ENCODE peak calls at places on chromosomes 4 and X, in six cellular contexts. C is hepatocyte; L is naive thymus-derived CD4-positive, alpha-beta T cell; N is heart left ventricle; U is ovary; Y is small intestine. S is an unnamed sample.
A peak's percentile ranks its signal among the peaks of the same experiment; 100 is the strongest.

GRCh38 chrX:31819455-31819854 is 747.6 kb upstream of the FTHL17 start:
- DNase-seq in C (no peak), L (no peak), N (no peak), U (no peak), Y (no peak), S (no peak)

GRCh38 chrX:34961662-34962061 is 19.1 kb downstream of the FAM47B start:
- DNase-seq in C (no peak), L (no peak), N (no peak), U (no peak), Y (no peak), S (no peak)

GRCh38 chr4:107708225-107708624 is 11.8 kb downstream of the PAPSS1 start:
- DNase-seq in C (no peak), L (no peak), N (no peak), U (no peak), Y (no peak), S (no peak)

GRCh38 chr4:186660403-186660802 is 63.3 kb downstream of the FAT1 start:
- DNase-seq in C (no peak), L (no peak), N (no peak), U (no peak), Y (peak; percentile 46), S (peak; percentile 84)

GRCh38 chr4:88528861-88529260 is 5.3 kb upstream of the PYURF start:
- DNase-seq in C (no peak), L (no peak), N (no peak), U (no peak), Y (no peak), S (no peak)

GRCh38 chr4:105666693-105667092 is 41.8 kb downstream of the INTS12 start:
- DNase-seq in C (peak; percentile 52), L (no peak), N (no peak), U (no peak), Y (peak; percentile 18), S (no peak)

GRCh38 chrX:13469963-13470679 is 99.3 kb upstream of the EGFL6 start:
- DNase-seq in C (no peak), L (no peak), N (no peak), U (no peak), Y (no peak), S (no peak)

GRCh38 chr4:86593726-86594558 is at the start of gene PTPN13:
- DNase-seq in C (peak; percentile 99), L (peak; percentile 9), N (peak; percentile 94), U (peak; percentile 99), Y (peak; percentile 70), S (peak; percentile 94)

GRCh38 chrX:70754169-70754843 is 154.2 kb downstream of the TEX11 start:
- DNase-seq in C (no peak), L (no peak), N (no peak), U (no peak), Y (no peak), S (no peak)

GRCh38 chr4:37243061-37243460 is 1.5 kb upstream of the NWD2 start:
- DNase-seq in C (peak; percentile 8), L (no peak), N (no peak), U (no peak), Y (no peak), S (peak; percentile 7)
- H3K4me3 ChIP-seq in C (no peak overlapping the region), L (no peak overlapping the region), N (no peak overlapping the region), U (no peak overlapping the region), Y (no peak overlapping the region), S (no peak overlapping the region)

GRCh38 chr4:69069085-69069484 is 27.2 kb upstream of the UGT2B7 start:
- DNase-seq in C (no peak), L (no peak), N (no peak), U (no peak), Y (peak; percentile 79), S (no peak)
- H3K4me3 ChIP-seq in C (no peak overlapping the region), L (no peak overlapping the region), N (no peak overlapping the region), U (no peak overlapping the region), Y (no peak overlapping the region), S (no peak overlapping the region)

GRCh38 chr4:133145241-133145640 is 3.9 kb upstream of the PCDH10 start:
- DNase-seq in C (no peak), L (no peak), N (no peak), U (no peak), Y (no peak), S (no peak)

GRCh38 chr4:133146192-133146573 is 2.9 kb upstream of the PCDH10 start:
- DNase-seq in C (no peak), L (no peak), N (no peak), U (no peak), Y (no peak), S (no peak)

GRCh38 chr4:133146574-133147198 is 2.4 kb upstream of the PCDH10 start:
- DNase-seq in C (peak; percentile 69), L (no peak), N (no peak), U (peak; percentile 45), Y (peak; percentile 5), S (no peak)

GRCh38 chr4:133147365-133147821 is 1.7 kb upstream of the PCDH10 start:
- DNase-seq in C (peak; percentile 10), L (no peak), N (no peak), U (no peak), Y (no peak), S (no peak)

DNA sequence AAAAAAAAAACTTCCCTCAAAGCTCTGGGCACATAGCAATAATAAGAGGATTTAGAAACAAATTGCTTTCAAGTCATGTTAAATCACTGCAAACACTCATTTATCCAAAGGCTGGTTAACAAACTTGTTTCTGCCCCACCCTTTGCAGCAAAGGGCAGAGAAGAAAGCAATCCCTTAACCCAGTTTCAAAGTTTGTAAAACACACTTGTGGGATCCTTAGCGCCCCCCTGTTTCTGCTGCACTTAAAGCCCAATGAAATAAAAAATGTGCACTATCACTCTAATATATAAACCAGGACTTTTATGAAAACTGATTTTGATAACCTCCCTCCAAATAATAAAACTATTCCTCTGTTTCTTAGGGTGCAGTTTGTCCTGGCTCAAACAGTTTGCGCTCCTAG is 3.3 kb upstream of the PCDH10 start:
- DNase-seq in C (no peak), L (no peak), N (no peak), U (no peak), Y (no peak), S (no peak)
- H3K4me3 ChIP-seq in C (peak overlapping the region; percentile 64), L (no peak overlapping the region), N (no peak overlapping the region), U (no peak overlapping the region), Y (no peak overlapping the region), S (no peak overlapping the region)

GRCh38 chr4:160299608-160300007 is 1196.7 kb downstream of the RAPGEF2 start:
- DNase-seq in C (no peak), L (no peak), N (no peak), U (no peak), Y (no peak), S (no peak)
- H3K4me3 ChIP-seq in C (no peak overlapping the region), L (no peak overlapping the region), N (no peak overlapping the region), U (no peak overlapping the region), Y (no peak overlapping the region), S (no peak overlapping the region)

GRCh38 chr4:53592686-53593641 is 1.7 kb upstream of the LNX1 start:
- DNase-seq in C (peak; percentile 87), L (no peak), N (peak; percentile 60), U (peak; percentile 68), Y (peak; percentile 79), S (peak; percentile 78)
- H3K4me3 ChIP-seq in C (no peak overlapping the region), L (no peak overlapping the region), N (peak overlapping the region; percentile 16), U (no peak overlapping the region), Y (no peak overlapping the region), S (no peak overlapping the region)

S was measured in mucosa of descending colon.